ENCODE peak calls at places on chromosome 6, in ten cellular contexts. R is transverse colon, U is GM12878, M is GM12891, N is sigmoid colon, Q is endothelial cell of umbilical vein, A is K562, D is spleen, G is prostate gland, L is stomach. V is an unnamed sample.
A peak's percentile ranks its signal among the peaks of the same experiment; 100 is the strongest.

GRCh38 chr6:45479834-45480696 is 102.3 kb upstream of the SUPT3H start:
- DNase-seq in G (no peak), N (no peak), L (no peak), R (no peak), M (no peak), U (no peak), A (no peak), D (no peak), Q (peak; percentile 71), V (peak; percentile 43)

GRCh38 chr6:162621246-162621645 is 106.3 kb downstream of the PRKN start:
- DNase-seq in U (no peak), G (no peak), D (no peak), A (no peak), Q (no peak), L (no peak), R (no peak), M (no peak), N (no peak), V (no peak)

GRCh38 chr6:129748901-129749748 is 39.1 kb upstream of the ARHGAP18 start:
- DNase-seq in N (no peak), D (no peak), G (no peak), U (no peak), L (no peak), M (no peak), A (no peak), Q (peak; percentile 75), R (no peak), V (no peak)

GRCh38 chr6:153108320-153108719 is 22.8 kb downstream of the RGS17 start:
- DNase-seq in M (no peak), N (no peak), G (no peak), A (no peak), Q (peak; percentile 44), L (no peak), U (no peak), D (no peak), R (no peak), V (no peak)

GRCh38 chr6:141451508-141452353 is 681.0 kb upstream of the GJE1 start:
- DNase-seq in D (no peak), U (no peak), M (no peak), G (no peak), N (no peak), L (no peak), R (no peak), Q (peak; percentile 50), A (no peak), V (no peak)

GRCh38 chr6:28384143-28384533 is 15.4 kb downstream of the ZSCAN12 start:
- DNase-seq in Q (no peak), L (no peak), G (no peak), U (no peak), N (no peak), A (no peak), D (no peak), M (no peak), R (no peak), V (no peak)

GRCh38 chr6:89406157-89406556 is 5.9 kb downstream of the RRAGD start:
- DNase-seq in G (no peak), Q (no peak), U (no peak), R (no peak), L (no peak), N (no peak), D (no peak), A (no peak), M (no peak), V (no peak)

GRCh38 chr6:40894962-40895799 is 143.8 kb downstream of the UNC5CL start:
- DNase-seq in Q (peak; percentile 68), N (peak; percentile 69), R (peak; percentile 42), L (peak; percentile 59), D (no peak), M (no peak), G (peak; percentile 13), U (no peak), A (peak; percentile 48), V (peak; percentile 70)

GRCh38 chr6:5044866-5045265 is 40.3 kb upstream of the PPP1R3G start:
- DNase-seq in L (no peak), U (no peak), Q (no peak), M (no peak), G (no peak), D (no peak), R (no peak), A (no peak), N (no peak), V (no peak)

GRCh38 chr6:89297695-89298351 is 17.3 kb downstream of the GABRR2 start:
- DNase-seq in A (peak; percentile 62), M (peak; percentile 50), U (peak; percentile 80), R (peak; percentile 52), D (no peak), Q (peak; percentile 97), G (peak; percentile 33), L (peak; percentile 62), N (no peak), V (no peak)

GRCh38 chr6:143536461-143536865 is 24.9 kb upstream of the FUCA2 start:
- DNase-seq in U (no peak), Q (peak; percentile 34), A (no peak), L (peak; percentile 66), G (peak; percentile 31), D (peak; percentile 91), M (no peak), R (peak; percentile 62), N (no peak), V (peak; percentile 91)

DNA sequence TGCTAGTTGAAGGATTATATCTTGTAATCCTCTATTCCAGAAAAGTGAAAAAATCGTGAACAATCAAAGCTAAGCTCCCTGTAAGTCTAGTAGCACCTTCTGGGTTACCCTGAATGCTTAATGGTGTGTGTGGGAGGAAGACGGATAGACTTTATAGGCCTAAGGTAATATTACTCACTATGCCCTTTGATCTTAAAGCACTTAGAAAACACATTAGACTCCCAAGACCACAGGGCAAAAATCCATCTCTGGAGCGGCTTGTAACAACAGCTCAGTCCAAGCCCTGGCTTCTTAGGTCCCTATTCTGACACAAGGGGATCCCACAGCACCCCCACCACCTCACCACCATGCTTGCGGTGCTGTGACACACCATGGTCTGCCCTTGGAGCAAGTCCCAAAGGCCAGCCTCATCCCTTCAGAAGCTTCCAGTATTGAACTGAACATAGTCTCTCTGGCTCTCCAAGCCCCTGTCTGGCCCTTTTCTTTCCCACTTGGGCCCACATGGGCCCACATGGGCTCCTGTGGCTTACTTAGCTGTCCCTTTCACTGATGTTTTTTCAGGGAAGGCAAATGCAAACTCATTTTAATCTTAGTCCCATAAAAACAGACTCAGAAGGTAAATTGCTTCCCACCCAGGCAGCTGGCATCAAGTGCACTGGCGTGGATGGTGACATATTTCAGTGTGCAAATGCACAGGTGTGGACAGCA is 28.3 kb downstream of the C6orf132 start:
- DNase-seq in M (no peak), R (peak; percentile 54), U (no peak), G (no peak), N (no peak), D (no peak), Q (no peak), L (no peak), A (no peak), V (no peak)
- TF ChIP-seq POLR2A in M (no peak), R (peak; percentile 51), U (no peak), G (no peak), N (no peak), D (no peak), Q (no peak), L (no peak), A (no peak), V (no peak)

DNA sequence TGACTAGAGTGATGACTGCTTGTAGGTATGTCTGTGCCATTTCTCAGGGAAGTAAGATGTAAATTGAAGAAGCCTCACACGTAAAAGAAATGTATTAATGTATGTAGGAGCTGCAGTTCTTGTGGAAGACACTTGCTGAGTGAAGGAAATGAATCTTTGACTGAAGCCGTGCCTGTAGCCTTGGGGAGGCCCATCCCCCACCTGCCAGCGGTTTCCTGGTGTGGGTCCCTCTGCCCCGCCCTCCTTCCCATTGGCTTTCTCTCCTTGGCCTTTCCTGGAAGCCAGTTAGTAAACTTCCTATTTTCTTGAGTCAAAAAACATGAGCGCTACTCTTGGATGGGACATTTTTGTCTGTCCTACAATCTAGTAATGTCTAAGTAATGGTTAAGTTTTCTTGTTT is 16.6 kb downstream of the IRF4 start:
- DNase-seq in L (no peak), A (no peak), N (no peak), G (no peak), Q (no peak), R (no peak), M (no peak), U (no peak), D (no peak), V (no peak)
- TF ChIP-seq POLR2AphosphoS5 in L (no peak), A (no peak), N (no peak), G (no peak), Q (no peak), R (no peak), M (no peak), U (peak; percentile 76), D (no peak), V (no peak)

GRCh38 chr6:16748028-16748319 is 13.3 kb downstream of the ATXN1 start:
- DNase-seq in L (no peak), R (no peak), G (no peak), U (no peak), D (no peak), A (no peak), M (no peak), Q (no peak), N (no peak), V (no peak)

GRCh38 chr6:16749516-16750485 is 11.5 kb downstream of the ATXN1 start:
- DNase-seq in R (no peak), L (no peak), D (no peak), Q (no peak), G (no peak), A (no peak), U (no peak), M (no peak), N (no peak), V (no peak)

GRCh38 chr6:16752206-16752867 is 8.9 kb downstream of the ATXN1 start:
- DNase-seq in L (no peak), Q (peak; percentile 91), A (no peak), N (no peak), G (no peak), R (no peak), U (no peak), D (no peak), M (no peak), V (no peak)

GRCh38 chr6:16751251-16751946 is 9.9 kb downstream of the ATXN1 start:
- DNase-seq in N (no peak), R (no peak), U (no peak), G (no peak), Q (no peak), L (no peak), D (no peak), M (no peak), A (no peak), V (no peak)

DNA sequence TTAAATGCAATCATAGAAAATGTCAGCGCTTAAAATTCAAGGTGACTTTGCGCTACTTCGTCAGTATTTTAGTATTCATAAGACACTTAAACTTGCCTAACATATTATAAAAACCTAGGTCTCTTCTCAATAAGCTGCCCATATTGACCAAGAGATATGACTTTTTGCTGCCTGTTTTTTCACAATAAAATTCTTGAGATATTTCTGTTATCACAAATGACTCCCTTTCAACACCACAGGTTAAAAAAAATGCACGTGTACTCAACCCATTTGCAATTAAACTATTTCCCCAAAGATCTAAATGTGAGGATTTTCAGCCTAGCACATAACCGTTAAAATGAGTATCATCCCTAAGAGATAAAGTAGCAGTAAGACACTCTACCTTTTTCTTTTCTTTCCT is 10.7 kb downstream of the ATXN1 start:
- DNase-seq in D (no peak), R (no peak), M (no peak), N (no peak), A (no peak), Q (no peak), U (no peak), G (no peak), L (no peak), V (no peak)
- TF ChIP-seq POLR2A in D (no peak), R (no peak), M (no peak), N (no peak), A (no peak), Q (no peak), U (no peak), G (no peak), L (no peak), V (no peak)

GRCh38 chr6:47288245-47289090 is 21.2 kb downstream of the TNFRSF21 start:
- DNase-seq in N (no peak), R (no peak), Q (no peak), D (no peak), G (no peak), U (no peak), L (peak; percentile 54), A (no peak), M (no peak), V (no peak)
- TF ChIP-seq POLR2AphosphoS5 in N (no peak), R (no peak), Q (no peak), D (no peak), G (no peak), U (no peak), L (no peak), A (no peak), M (no peak), V (no peak)